ENCODE peak calls at places on chromosome 15, in eight cellular contexts. U, X, R, V, D, M, G and C are unnamed samples.

GRCh38 chr15:37081985-37082384 is 18.4 kb downstream of the MEIS2 start:
- DNase-seq in U (no peak), X (peak), R (no peak), V (no peak), D (no peak), M (no peak), G (no peak), C (no peak)

GRCh38 chr15:76185716-76186115 is 125.6 kb downstream of the ETFA start:
- DNase-seq in U (peak), X (peak), R (peak), V (peak), D (peak), M (peak), G (no peak), C (no peak)

GRCh38 chr15:85312486-85312885 is 67.9 kb upstream of the AKAP13 start:
- DNase-seq in U (no peak), X (peak), R (no peak), V (no peak), D (peak), M (no peak), G (no peak), C (no peak)

GRCh38 chr15:74385442-74386132 is 18.1 kb upstream of the CYP11A1 start:
- DNase-seq in U (peak), X (no peak), R (no peak), V (no peak), D (peak), M (no peak), G (no peak), C (no peak)

GRCh38 chr15:92979011-92979701 is 79.0 kb downstream of the CHD2 start:
- DNase-seq in U (no peak), X (peak), R (no peak), V (no peak), D (peak), M (no peak), G (no peak), C (no peak)

GRCh38 chr15:98647774-98648653 is at the start of gene IGF1R:
- DNase-seq in U (peak), X (peak), R (peak), V (peak), D (peak), M (peak), G (no peak), C (peak)

GRCh38 chr15:77419050-77419835 is 661 bp downstream of the PEAK1 start:
- DNase-seq in U (peak), X (peak), R (peak), V (no peak), D (peak), M (no peak), G (no peak), C (peak)

GRCh38 chr15:78640840-78641733 is at the start of gene CHRNB4:
- DNase-seq in U (peak), X (peak), R (peak), V (no peak), D (no peak), M (no peak), G (no peak), C (no peak)

GRCh38 chr15:58437531-58438105 is 5.8 kb downstream of the LIPC start:
- DNase-seq in U (no peak), X (no peak), R (no peak), V (no peak), D (no peak), M (no peak), G (no peak), C (no peak)

GRCh38 chr15:51801391-51801835 is 28.0 kb upstream of the TMOD3 start:
- DNase-seq in U (peak), X (peak), R (peak), V (peak), D (peak), M (peak), G (no peak), C (peak)

GRCh38 chr15:58985443-58985842 is 2.0 kb upstream of the RNF111 start:
- DNase-seq in U (no peak), X (peak), R (no peak), V (peak), D (no peak), M (no peak), G (no peak), C (peak)

GRCh38 chr15:75167588-75168076 is 34.0 kb upstream of the C15orf39 start:
- DNase-seq in U (no peak), X (peak), R (no peak), V (peak), D (peak), M (no peak), G (peak), C (no peak)

GRCh38 chr15:22873204-22873701 is 34.8 kb downstream of the NIPA2 start:
- DNase-seq in U (no peak), X (peak), R (peak), V (no peak), D (peak), M (no peak), G (peak), C (no peak)

GRCh38 chr15:68201879-68202261 is 3.3 kb downstream of the CALML4 start:
- DNase-seq in U (no peak), X (no peak), R (no peak), V (no peak), D (no peak), M (no peak), G (no peak), C (no peak)

GRCh38 chr15:90947577-90948357 is 6.9 kb upstream of the RCCD1 start:
- DNase-seq in U (no peak), X (no peak), R (no peak), V (no peak), D (no peak), M (no peak), G (no peak), C (no peak)

GRCh38 chr15:80142646-80143045 is 10.2 kb upstream of the FAH start:
- DNase-seq in U (no peak), X (no peak), R (no peak), V (no peak), D (no peak), M (no peak), G (no peak), C (no peak)

GRCh38 chr15:71079208-71080044 is 35.8 kb upstream of the THSD4 start:
- DNase-seq in U (peak), X (peak), R (no peak), V (no peak), D (peak), M (no peak), G (no peak), C (peak)

GRCh38 chr15:68384451-68385239 is 47.3 kb downstream of the ITGA11 start:
- DNase-seq in U (peak), X (peak), R (no peak), V (no peak), D (peak), M (peak), G (peak), C (no peak)

GRCh38 chr15:63448261-63448660 is 56.1 kb upstream of the USP3 start:
- DNase-seq in U (no peak), X (no peak), R (no peak), V (no peak), D (no peak), M (no peak), G (no peak), C (no peak)

GRCh38 chr15:70147778-70148177 is 50.1 kb upstream of the TLE3 start:
- DNase-seq in U (no peak), X (no peak), R (no peak), V (no peak), D (no peak), M (no peak), G (no peak), C (no peak)

GRCh38 chr15:73716417-73716816 is 32.2 kb downstream of the CD276 start:
- DNase-seq in U (no peak), X (no peak), R (no peak), V (no peak), D (no peak), M (no peak), G (no peak), C (peak)

GRCh38 chr15:35545316-35545824 is 595 bp downstream of the DPH6 start:
- DNase-seq in U (peak), X (peak), R (peak), V (peak), D (peak), M (no peak), G (no peak), C (peak)

GRCh38 chr15:72825831-72826230 is 42.3 kb upstream of the ADPGK start:
- DNase-seq in U (no peak), X (no peak), R (peak), V (no peak), D (no peak), M (no peak), G (no peak), C (no peak)

GRCh38 chr15:27454281-27455060 is 483.5 kb downstream of the GABRG3 start:
- DNase-seq in U (peak), X (peak), R (no peak), V (peak), D (peak), M (no peak), G (peak), C (no peak)

GRCh38 chr15:37106490-37107001 is 6.2 kb upstream of the MEIS2 start:
- DNase-seq in U (no peak), X (no peak), R (peak), V (no peak), D (no peak), M (no peak), G (no peak), C (peak)